ENCODE peak calls at places on chromosomes 2 and 18, in seven cellular contexts. A is skeletal muscle cell; C is fibroblast of mammary gland; T is Caco-2; Q is CD4-positive, alpha-beta memory T cell; I is IMR-90; E is neural progenitor cell. K is an unnamed sample.

GRCh38 chr2:168740360-168740759 is 62.1 kb upstream of the NOSTRIN start:
- DNase-seq in A (no peak), C (no peak), T (no peak), Q (no peak), I (peak; percentile 10), E (no peak), K (no peak)

GRCh38 chr2:239445771-239446524 is 45.1 kb upstream of the HDAC4 start:
- DNase-seq in A (no peak), C (no peak), T (no peak), Q (no peak), I (no peak), E (no peak), K (no peak)

GRCh38 chr2:162333968-162334367 is 10.0 kb upstream of the GCA start:
- DNase-seq in A (no peak), C (peak; percentile 36), T (peak; percentile 51), Q (no peak), I (peak; percentile 33), E (peak; percentile 42), K (no peak)

GRCh38 chr2:54984476-54984875 is 65.8 kb downstream of the RTN4 start:
- DNase-seq in A (no peak), C (no peak), T (no peak), Q (no peak), I (no peak), E (no peak), K (no peak)

GRCh38 chr18:22505136-22505535 is 87.4 kb upstream of the CTAGE1 start:
- DNase-seq in A (no peak), C (peak; percentile 45), T (no peak), Q (no peak), I (peak; percentile 32), E (no peak), K (no peak)

GRCh38 chr18:49638209-49638785 is 76.4 kb downstream of the LIPG start:
- DNase-seq in A (no peak), C (no peak), T (no peak), Q (no peak), I (no peak), E (no peak), K (no peak)

GRCh38 chr18:31835528-31836138 is 75.0 kb upstream of the SLC25A52 start:
- DNase-seq in A (peak; percentile 13), C (peak; percentile 59), T (no peak), Q (no peak), I (peak; percentile 66), E (no peak), K (no peak)

GRCh38 chr2:41872646-41873045 is 175.2 kb upstream of the PKDCC start:
- DNase-seq in A (no peak), C (peak; percentile 65), T (no peak), Q (no peak), I (peak; percentile 37), E (no peak), K (no peak)

GRCh38 chr2:40962026-40962425 is 510.1 kb upstream of the SLC8A1 start:
- DNase-seq in A (no peak), C (no peak), T (no peak), Q (no peak), I (no peak), E (no peak), K (no peak)

GRCh38 chr2:19988600-19988999 is 1.3 kb downstream of the WDR35 start:
- DNase-seq in A (no peak), C (peak; percentile 38), T (no peak), Q (no peak), I (peak; percentile 34), E (no peak), K (no peak)

GRCh38 chr2:240958366-240959213 is 39.8 kb upstream of the SNED1 start:
- DNase-seq in A (no peak), C (no peak), T (no peak), Q (no peak), I (no peak), E (no peak), K (no peak)

GRCh38 chr2:104864751-104865470 is 11.0 kb downstream of the POU3F3 start:
- DNase-seq in A (no peak), C (no peak), T (no peak), Q (no peak), I (no peak), E (no peak), K (no peak)

GRCh38 chr2:104863585-104864279 is 9.8 kb downstream of the POU3F3 start:
- DNase-seq in A (no peak), C (no peak), T (no peak), Q (no peak), I (no peak), E (peak; percentile 87), K (no peak)

GRCh38 chr2:104862061-104862941 is 8.4 kb downstream of the POU3F3 start:
- DNase-seq in A (no peak), C (peak; percentile 36), T (no peak), Q (no peak), I (no peak), E (peak; percentile 79), K (no peak)

GRCh38 chr2:104864280-104864599 is 10.3 kb downstream of the POU3F3 start:
- DNase-seq in A (no peak), C (no peak), T (no peak), Q (no peak), I (no peak), E (no peak), K (no peak)

DNA sequence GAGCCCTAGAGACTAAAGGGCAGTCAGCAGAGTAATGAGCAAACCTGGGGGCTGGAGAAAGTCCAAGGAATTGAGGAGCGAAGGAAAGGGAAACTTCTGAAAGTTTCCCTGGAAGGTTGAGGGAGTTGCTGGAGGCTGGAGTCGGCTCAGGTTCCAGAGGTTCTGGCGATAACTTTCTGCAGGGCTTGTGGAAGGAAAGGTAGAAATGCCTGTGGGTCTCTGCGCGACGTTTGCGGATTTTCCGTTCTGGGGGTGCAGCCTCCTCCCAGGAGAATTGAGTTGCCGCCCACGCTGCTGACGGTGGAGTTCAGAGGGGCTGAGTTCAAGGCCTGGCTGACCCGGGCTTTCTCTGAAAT is 9.3 kb downstream of the POU3F3 start:
- DNase-seq in A (no peak), C (no peak), T (no peak), Q (no peak), I (no peak), E (no peak), K (no peak)
- H3K4me3 ChIP-seq in A (no peak overlapping the region), C (no peak overlapping the region), T (no peak overlapping the region), Q (no peak overlapping the region), I (no peak overlapping the region), E (no peak overlapping the region), K (no peak overlapping the region)

GRCh38 chr2:27929916-27930486 is 39.5 kb downstream of the BABAM2 start:
- DNase-seq in A (no peak), C (no peak), T (peak; percentile 87), Q (no peak), I (no peak), E (no peak), K (no peak)

GRCh38 chr2:27925640-27926472 is 35.3 kb downstream of the BABAM2 start:
- DNase-seq in A (no peak), C (no peak), T (no peak), Q (no peak), I (no peak), E (no peak), K (no peak)

GRCh38 chr2:27932396-27932795 is 41.9 kb downstream of the BABAM2 start:
- DNase-seq in A (no peak), C (peak; percentile 48), T (no peak), Q (no peak), I (peak; percentile 64), E (no peak), K (no peak)

GRCh38 chr2:27931361-27931937 is 40.9 kb downstream of the BABAM2 start:
- DNase-seq in A (no peak), C (no peak), T (no peak), Q (no peak), I (no peak), E (no peak), K (no peak)
- H3K4me3 ChIP-seq in A (no peak overlapping the region), C (no peak overlapping the region), T (no peak overlapping the region), Q (no peak overlapping the region), I (no peak overlapping the region), E (no peak overlapping the region), K (no peak overlapping the region)

GRCh38 chr2:72826156-72826477 is 284 bp upstream of the EXOC6B start:
- DNase-seq in A (no peak), C (no peak), T (no peak), Q (no peak), I (no peak), E (no peak), K (no peak)
- H3K4me3 ChIP-seq in A (peak overlapping the region; percentile 86), C (no peak overlapping the region), T (no peak overlapping the region), Q (peak overlapping the region; percentile 66), I (no peak overlapping the region), E (peak overlapping the region; percentile 84), K (peak overlapping the region; percentile 50)

DNA sequence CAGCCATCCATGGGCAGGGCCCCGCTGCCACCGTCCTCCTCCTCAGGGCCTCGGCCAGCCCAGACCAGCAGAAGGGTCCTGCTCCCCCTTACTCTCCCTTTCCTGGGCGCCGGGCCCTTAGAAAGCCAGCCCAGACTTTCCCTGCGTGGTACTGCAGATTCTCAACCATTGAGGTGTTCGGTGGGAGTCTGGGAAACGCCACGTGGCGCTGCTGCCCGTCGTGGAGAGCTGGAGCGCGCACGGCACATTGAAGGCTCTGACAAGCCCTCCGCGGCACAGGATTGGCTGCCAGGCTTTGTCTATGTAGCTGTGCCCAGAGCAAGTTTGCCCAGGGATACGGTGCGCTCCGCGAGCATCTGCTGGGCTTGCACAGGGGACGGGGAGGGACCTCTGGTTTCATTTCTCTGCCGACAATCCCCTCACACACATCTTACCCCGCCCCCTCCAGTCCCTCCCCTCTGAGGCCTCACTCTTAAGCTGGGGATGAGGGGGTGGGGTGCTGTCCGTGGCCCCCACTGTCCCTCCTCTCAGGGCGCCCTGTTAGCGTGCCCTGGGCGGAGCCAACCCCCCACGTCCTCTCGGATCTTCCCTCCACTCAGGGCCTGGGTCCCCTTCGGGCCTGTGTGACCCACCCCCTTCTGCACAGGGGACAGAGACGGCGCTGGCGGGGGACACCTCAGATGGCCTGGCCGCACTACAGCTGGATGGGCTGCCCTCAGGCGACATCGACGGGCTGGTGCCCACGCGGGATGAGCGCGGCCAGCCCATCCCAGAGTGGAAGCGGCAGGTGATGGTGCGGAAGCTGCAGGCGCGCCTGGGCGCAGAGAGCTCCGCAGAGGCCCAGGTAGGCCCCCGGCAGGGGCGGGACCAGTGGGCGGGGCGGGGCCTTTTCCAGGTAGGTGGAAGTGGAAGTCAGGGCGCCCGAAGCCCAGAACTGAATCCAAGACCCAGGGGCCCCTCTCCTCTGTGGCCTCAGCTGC is 10.1 kb upstream of the KLHL30 start:
- DNase-seq in A (no peak), C (peak; percentile 16), T (no peak), Q (no peak), I (no peak), E (no peak), K (no peak)
- H3K4me3 ChIP-seq in A (no peak overlapping the region), C (peak overlapping the region; percentile 40), T (no peak overlapping the region), Q (no peak overlapping the region), I (no peak overlapping the region), E (no peak overlapping the region), K (no peak overlapping the region)

GRCh38 chr2:85273732-85274731 is 53.8 kb downstream of the TGOLN2 start:
- DNase-seq in A (peak; percentile 64), C (peak; percentile 73), T (peak; percentile 53), Q (no peak), I (peak; percentile 91), E (no peak), K (peak; percentile 98)

GRCh38 chr2:85278361-85278760 is 49.4 kb downstream of the TGOLN2 start:
- DNase-seq in A (no peak), C (peak; percentile 75), T (no peak), Q (no peak), I (peak; percentile 84), E (no peak), K (no peak)

GRCh38 chr2:85277416-85278158 is 50.2 kb downstream of the TGOLN2 start:
- DNase-seq in A (peak; percentile 65), C (peak; percentile 88), T (no peak), Q (no peak), I (peak; percentile 89), E (peak; percentile 49), K (peak; percentile 93)

GRCh38 chr2:85276571-85277121 is 51.1 kb downstream of the TGOLN2 start:
- DNase-seq in A (no peak), C (no peak), T (no peak), Q (no peak), I (no peak), E (no peak), K (no peak)

GRCh38 chr2:85275984-85276540 is 51.7 kb downstream of the TGOLN2 start:
- DNase-seq in A (no peak), C (no peak), T (no peak), Q (no peak), I (no peak), E (no peak), K (no peak)
- H3K4me3 ChIP-seq in A (no peak overlapping the region), C (no peak overlapping the region), T (no peak overlapping the region), Q (no peak overlapping the region), I (no peak overlapping the region), E (no peak overlapping the region), K (no peak overlapping the region)

K was measured in RWPE2.